ENCODE peak calls at places on chromosomes 7 and 10, in four cellular contexts. W, H, G and T are unnamed samples.

GRCh38 chr10:99708428-99709010 is 23.4 kb downstream of the COX15 start:
- DNase-seq in W (no peak), H (no peak), G (no peak), T (no peak)

GRCh38 chr10:75876710-75877109 is 445.3 kb downstream of the LRMDA start:
- DNase-seq in W (no peak), H (no peak), G (no peak), T (no peak)

GRCh38 chr7:36766451-36766850 is 42.2 kb upstream of the AOAH start:
- DNase-seq in W (no peak), H (no peak), G (no peak), T (no peak)

GRCh38 chr7:13841284-13841683 is 148.2 kb downstream of the ETV1 start:
- DNase-seq in W (peak), H (no peak), G (no peak), T (no peak)

GRCh38 chr7:1969459-1970284 is 263.1 kb downstream of the MAD1L1 start:
- DNase-seq in W (no peak), H (peak), G (no peak), T (no peak)

GRCh38 chr7:2631924-2632716 is at the start of gene TTYH3:
- DNase-seq in W (peak), H (no peak), G (no peak), T (no peak)

GRCh38 chr10:106308284-106308683 is 856.2 kb downstream of the SORCS1 start:
- DNase-seq in W (no peak), H (no peak), G (no peak), T (no peak)

GRCh38 chr10:30862486-30862885 is 169.2 kb downstream of the ZNF438 start:
- DNase-seq in W (no peak), H (no peak), G (no peak), T (peak)

GRCh38 chr7:123230147-123230546 is 30.4 kb upstream of the SLC13A1 start:
- DNase-seq in W (no peak), H (no peak), G (no peak), T (no peak)

GRCh38 chr7:100486111-100486636 is 2.4 kb downstream of the NYAP1 start:
- DNase-seq in W (no peak), H (no peak), G (no peak), T (no peak)

GRCh38 chr10:13382759-13383753 is 35.0 kb upstream of the SEPHS1 start:
- DNase-seq in W (peak), H (peak), G (no peak), T (no peak)

GRCh38 chr10:101043356-101043707 is 12.3 kb downstream of the SFXN3 start:
- DNase-seq in W (peak), H (no peak), G (no peak), T (no peak)

GRCh38 chr10:124867304-124867703 is 65.7 kb downstream of the ABRAXAS2 start:
- DNase-seq in W (no peak), H (peak), G (no peak), T (no peak)

DNA sequence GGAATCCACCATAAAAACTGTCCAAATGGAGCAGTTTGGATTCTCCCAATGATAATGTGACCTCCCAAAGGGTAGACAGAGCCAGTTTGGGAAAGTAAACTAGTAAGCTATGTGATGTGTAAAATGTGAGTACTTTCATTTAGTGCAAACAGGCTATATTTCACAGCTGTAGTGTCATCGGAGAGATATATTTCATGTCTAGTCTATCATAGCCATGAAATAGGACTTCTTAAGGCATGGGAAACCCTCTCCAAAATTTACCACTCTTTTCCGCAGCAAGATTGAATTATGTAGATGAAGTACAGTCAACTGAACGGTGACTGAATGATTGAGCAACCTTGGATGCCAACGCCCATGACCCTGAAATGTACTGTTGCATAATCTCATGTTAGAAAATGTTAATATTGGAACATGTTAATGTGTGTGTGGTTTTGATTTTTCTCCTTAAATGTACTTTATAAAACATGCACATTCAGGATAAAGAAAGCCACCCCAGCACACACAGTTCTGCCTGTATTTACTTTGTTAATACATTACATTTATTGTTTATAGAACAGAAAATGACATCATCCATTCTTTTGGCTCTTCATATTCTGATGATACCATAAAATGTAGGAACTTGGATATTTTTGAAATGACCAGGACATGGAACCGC is 140.5 kb downstream of the NRP1 start:
- DNase-seq in W (peak), H (no peak), G (no peak), T (peak)
- H3K4me3 ChIP-seq in W (no peak), H (no peak), G (no peak), T (no peak)

GRCh38 chr10:97788552-97789442 is 17.0 kb upstream of the SFRP5 start:
- DNase-seq in W (peak), H (peak), G (peak), T (no peak)
- H3K4me3 ChIP-seq in W (no peak), H (no peak), G (peak), T (no peak)

DNA sequence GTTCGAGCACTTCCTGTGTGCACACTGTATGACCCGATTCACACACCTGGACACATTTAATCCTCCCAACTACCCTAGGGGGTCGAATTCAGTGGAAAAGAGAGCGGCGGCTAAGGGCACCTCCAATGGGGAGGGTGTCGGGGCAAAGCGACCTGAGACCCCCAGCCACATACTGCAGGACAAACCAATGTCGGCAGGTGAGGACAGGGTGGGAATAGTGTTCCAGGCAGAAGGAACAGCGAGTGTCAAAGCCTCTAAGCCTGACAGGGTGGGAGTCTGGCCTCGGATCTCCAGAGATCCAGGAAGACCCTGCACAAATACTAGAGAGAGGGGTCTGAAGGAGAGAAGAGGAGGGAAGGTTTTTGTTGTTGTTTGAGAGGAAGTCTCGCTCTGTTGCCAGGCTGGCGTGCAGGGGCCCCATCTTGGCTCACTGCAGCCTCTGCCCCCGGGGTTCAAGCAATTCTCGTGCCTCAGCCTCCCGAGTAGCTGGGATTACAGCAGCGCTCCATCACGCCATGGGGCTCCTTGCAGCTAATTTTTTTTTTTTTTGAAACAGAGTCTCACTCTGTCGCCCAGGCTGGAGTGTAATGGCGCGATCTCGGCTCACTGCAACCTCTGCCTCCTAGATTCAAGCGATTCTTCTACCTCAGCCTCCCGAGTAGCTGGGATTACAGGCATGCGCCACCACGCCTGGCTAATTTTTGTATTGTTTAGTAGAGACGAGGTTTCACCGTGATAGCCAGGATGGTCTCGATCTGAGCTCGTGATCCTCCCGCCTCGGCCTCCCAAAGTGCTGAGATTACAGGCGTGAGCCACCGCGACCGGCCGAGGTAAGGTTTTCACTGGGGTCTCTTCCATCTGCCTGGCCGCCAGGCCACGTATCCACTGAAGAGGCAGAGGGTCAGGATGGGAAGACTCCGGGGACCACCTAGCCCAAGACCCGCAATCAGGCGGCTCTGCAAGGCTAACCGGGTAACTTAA is 1.2 kb upstream of the ARPC1B start:
- DNase-seq in W (no peak), H (no peak), G (no peak), T (no peak)
- H3K4me3 ChIP-seq in W (peak), H (peak), G (peak), T (peak)

GRCh38 chr7:140478361-140479061 is 794 bp downstream of the MKRN1 start:
- DNase-seq in W (peak), H (peak), G (peak), T (peak)

GRCh38 chr7:140479062-140479738 is at the start of gene MKRN1:
- DNase-seq in W (peak), H (peak), G (peak), T (peak)

GRCh38 chr7:140475747-140476333 is 3.5 kb downstream of the MKRN1 start:
- DNase-seq in W (peak), H (no peak), G (peak), T (no peak)

GRCh38 chr7:140479739-140480084 is 407 bp upstream of the MKRN1 start:
- DNase-seq in W (no peak), H (no peak), G (no peak), T (no peak)

DNA sequence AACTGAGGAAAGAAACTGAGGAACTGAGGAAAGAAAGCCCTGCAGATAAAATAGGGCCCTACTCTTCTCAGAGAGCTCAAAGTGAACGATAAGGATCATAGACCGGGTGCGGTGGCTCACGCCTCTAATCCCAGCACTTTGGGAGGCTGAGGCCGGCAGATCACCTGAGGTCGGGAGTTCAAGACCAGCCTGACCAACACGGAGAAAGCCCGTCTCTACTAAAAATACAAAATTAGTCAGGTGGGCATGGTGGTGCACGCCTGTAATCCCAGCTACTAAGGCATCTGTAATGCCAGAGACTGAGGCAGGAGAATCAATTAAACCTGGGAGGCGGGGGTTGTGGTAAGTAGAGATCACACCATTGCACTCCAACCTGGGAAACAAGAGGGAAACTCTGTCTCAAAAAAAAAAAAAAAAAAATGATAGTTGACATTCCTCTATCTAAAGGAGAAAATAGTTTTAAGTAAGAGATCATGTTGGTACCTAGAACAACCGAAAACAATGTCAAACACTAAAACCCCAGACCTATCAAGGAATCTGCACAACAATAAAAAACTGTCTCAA is 2.5 kb downstream of the MKRN1 start:
- DNase-seq in W (no peak), H (no peak), G (no peak), T (no peak)
- H3K4me3 ChIP-seq in W (no peak), H (peak), G (no peak), T (no peak)

GRCh38 chr10:77165445-77166316 is 471.9 kb downstream of the KCNMA1 start:
- DNase-seq in W (peak), H (no peak), G (peak), T (no peak)
- H3K4me3 ChIP-seq in W (no peak), H (no peak), G (no peak), T (no peak)

GRCh38 chr7:7134036-7134435 is 48.3 kb upstream of the C1GALT1 start:
- DNase-seq in W (no peak), H (no peak), G (no peak), T (no peak)

GRCh38 chr7:7136857-7137309 is 45.5 kb upstream of the C1GALT1 start:
- DNase-seq in W (peak), H (no peak), G (no peak), T (no peak)

GRCh38 chr7:7135074-7135473 is 47.3 kb upstream of the C1GALT1 start:
- DNase-seq in W (no peak), H (no peak), G (no peak), T (no peak)

GRCh38 chr7:7138897-7139296 is 43.4 kb upstream of the C1GALT1 start:
- DNase-seq in W (no peak), H (no peak), G (no peak), T (no peak)

GRCh38 chr7:7136423-7136822 is 45.9 kb upstream of the C1GALT1 start:
- DNase-seq in W (peak), H (no peak), G (peak), T (no peak)
- H3K4me3 ChIP-seq in W (no peak), H (no peak), G (no peak), T (no peak)

DNA sequence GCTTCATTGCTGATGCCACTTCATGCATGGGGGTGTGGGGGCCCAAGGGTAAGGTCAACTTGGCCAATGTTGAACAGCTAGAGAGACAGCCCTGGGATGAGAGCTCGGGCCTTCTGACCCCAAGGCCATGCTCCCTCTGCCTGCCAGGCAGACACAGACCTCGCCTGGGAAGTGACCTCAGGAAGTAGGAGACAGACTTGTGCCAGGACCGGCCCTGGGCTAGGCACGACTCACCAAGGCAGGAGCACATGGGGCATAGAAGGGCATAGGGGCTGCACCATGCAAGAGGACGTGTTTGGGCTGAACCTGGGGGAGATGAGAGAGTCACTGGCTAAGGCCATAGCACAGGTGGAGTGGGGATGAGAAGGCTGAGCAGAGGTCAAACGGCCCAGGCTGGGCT is 27.1 kb downstream of the ZCCHC24 start:
- DNase-seq in W (no peak), H (no peak), G (no peak), T (no peak)
- H3K4me3 ChIP-seq in W (no peak), H (no peak), G (no peak), T (no peak)

GRCh38 chr7:92634125-92634710 is 44.0 kb upstream of the FAM133B start:
- DNase-seq in W (no peak), H (no peak), G (no peak), T (no peak)

GRCh38 chr7:92633211-92633906 is 43.2 kb upstream of the FAM133B start:
- DNase-seq in W (peak), H (no peak), G (peak), T (peak)

GRCh38 chr7:92631067-92631829 is 41.1 kb upstream of the FAM133B start:
- DNase-seq in W (no peak), H (no peak), G (no peak), T (no peak)

GRCh38 chr7:92631830-92632487 is 41.8 kb upstream of the FAM133B start:
- DNase-seq in W (no peak), H (no peak), G (no peak), T (no peak)

DNA sequence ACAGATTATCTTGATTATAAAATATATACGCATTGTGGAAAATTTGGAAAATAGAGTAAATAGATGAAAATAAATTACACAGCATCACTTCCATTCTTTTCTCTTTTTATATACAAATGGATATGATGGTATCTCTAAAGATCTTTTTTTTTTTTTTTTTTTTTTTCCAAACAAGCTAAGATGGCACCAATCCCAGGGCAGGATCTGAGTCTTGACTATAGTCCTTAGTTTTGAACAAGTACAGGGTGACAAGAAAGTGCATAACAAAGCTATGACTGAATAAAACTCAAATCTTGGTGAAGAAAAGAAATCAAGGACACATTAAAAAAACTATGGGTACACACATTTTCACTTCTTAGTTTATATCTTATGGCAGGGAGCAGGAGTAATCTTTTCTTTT is 42.6 kb upstream of the FAM133B start:
- DNase-seq in W (no peak), H (no peak), G (no peak), T (no peak)
- H3K4me3 ChIP-seq in W (no peak), H (no peak), G (no peak), T (no peak)

GRCh38 chr10:117004627-117005453 is at the start of gene SHTN1:
- DNase-seq in W (peak), H (peak), G (peak), T (no peak)
- H3K4me3 ChIP-seq in W (peak), H (peak), G (peak), T (peak)

DNA sequence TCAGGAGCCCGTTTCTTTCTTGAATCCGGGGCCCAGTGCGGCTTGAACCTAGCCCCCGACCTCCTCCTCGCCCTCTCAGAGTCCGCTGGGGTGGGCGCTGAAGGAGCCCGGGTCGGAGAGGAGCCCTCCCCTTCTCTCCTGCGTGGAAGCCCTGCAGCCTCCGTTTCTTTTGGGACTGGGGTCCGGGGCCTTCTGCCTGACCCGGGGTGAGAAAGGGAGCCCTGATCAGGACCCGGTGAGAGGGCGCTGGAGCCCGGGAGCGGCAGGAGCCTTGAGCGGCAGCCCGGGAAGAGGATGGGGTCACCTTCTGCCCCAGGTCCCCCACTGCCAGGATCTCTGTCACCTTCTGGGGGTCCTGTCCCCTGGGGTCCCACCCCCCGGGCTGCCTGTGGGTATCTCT is 162.3 kb downstream of the ZNF33B start:
- DNase-seq in W (no peak), H (no peak), G (no peak), T (no peak)
- H3K4me3 ChIP-seq in W (no peak), H (peak), G (no peak), T (peak)